ENCODE peak calls at places on chromosomes 13 and 19, in five cellular contexts. N is dorsolateral prefrontal cortex, P is dermis blood vessel endothelial cell, V is thoracic aorta, W is left colon. Y is an unnamed sample.

GRCh38 chr19:10699650-10700335 is 1.4 kb upstream of the QTRT1 start:
- DNase-seq in N (no peak), W (peak), V (no peak), P (peak), Y (peak)

GRCh38 chr13:76000131-76000530 is 364.0 kb downstream of the LMO7 start:
- DNase-seq in P (no peak), V (no peak), W (no peak), N (no peak), Y (no peak)

GRCh38 chr13:45847554-45848224 is 3.9 kb downstream of the SIAH3 start:
- DNase-seq in V (no peak), P (peak), W (peak), N (no peak), Y (peak)

GRCh38 chr19:46904114-46905060 is 43.6 kb downstream of the ARHGAP35 start:
- DNase-seq in W (no peak), P (peak), V (no peak), N (no peak), Y (no peak)

GRCh38 chr13:61024046-61024445 is 391.6 kb downstream of the PCDH20 start:
- DNase-seq in P (no peak), W (no peak), N (no peak), V (no peak), Y (no peak)

GRCh38 chr13:52767949-52768516 is 28.4 kb upstream of the CNMD start:
- DNase-seq in W (no peak), V (no peak), N (no peak), P (no peak), Y (no peak)

GRCh38 chr13:34162545-34162936 is 344.6 kb downstream of the RFC3 start:
- DNase-seq in W (no peak), V (no peak), N (no peak), P (peak), Y (no peak)

GRCh38 chr13:48853381-48854102 is 122.2 kb upstream of the FNDC3A start:
- DNase-seq in P (peak), W (no peak), V (peak), N (no peak), Y (no peak)

GRCh38 chr13:39688278-39688677 is 32.8 kb downstream of the COG6 start:
- DNase-seq in P (no peak), V (no peak), N (no peak), W (no peak), Y (no peak)

GRCh38 chr19:48396010-48396870 is 2.8 kb downstream of the GRIN2D start:
- DNase-seq in V (no peak), P (no peak), W (no peak), N (no peak), Y (no peak)

GRCh38 chr19:35030257-35031071 is at the start of gene SCN1B:
- DNase-seq in N (no peak), V (no peak), W (no peak), P (peak), Y (no peak)

GRCh38 chr13:26308250-26308649 is 54.3 kb downstream of the CDK8 start:
- DNase-seq in V (no peak), P (no peak), W (no peak), N (no peak), Y (no peak)